ENCODE peak calls at places on chromosomes 6 and 20, in six cellular contexts. O is AG08396; B is activated effector memory CD4-positive, alpha-beta T cell treated with anti-CD3 and anti-CD28 coated beads, Interleukin-2, amount 50 U/mL, for 16 hours; T is stimulated activated CD8-positive, alpha-beta memory T cell treated with anti-CD3 and anti-CD28 coated beads, Interleukin-12 subunit alpha, Interleukin-12 subunit beta, amount 100 ng/mL, for 1 hour; G is HTR-8/SVneo; K is T-helper 2 cell. D is an unnamed sample.

GRCh38 chr6:139647001-139647400 is 272.6 kb upstream of the CITED2 start:
- DNase-seq in B (no peak), T (no peak), G (no peak), K (no peak), O (no peak), D (no peak)

GRCh38 chr6:168908887-168909286 is 344.8 kb downstream of the THBS2 start:
- DNase-seq in B (no peak), T (no peak), O (peak), G (peak), K (no peak), D (no peak)

GRCh38 chr20:61324906-61325305 is 72.8 kb downstream of the CDH4 start:
- DNase-seq in K (no peak), G (no peak), T (no peak), B (no peak), O (no peak), D (no peak)

GRCh38 chr20:10636326-10636818 is 37.4 kb downstream of the JAG1 start:
- DNase-seq in O (no peak), K (no peak), T (no peak), G (no peak), B (no peak), D (no peak)

GRCh38 chr20:61083431-61083830 is 168.6 kb upstream of the CDH4 start:
- DNase-seq in G (no peak), T (no peak), O (no peak), B (no peak), K (no peak), D (no peak)

GRCh38 chr6:30207619-30208295 is 5.4 kb downstream of the TRIM26 start:
- DNase-seq in T (no peak), K (no peak), G (no peak), B (no peak), O (no peak), D (no peak)

GRCh38 chr6:146892613-146893401 is 294.0 kb downstream of the ADGB start:
- DNase-seq in B (no peak), O (peak), T (no peak), K (no peak), G (no peak), D (no peak)

GRCh38 chr6:25017486-25017885 is 81.7 kb upstream of the RIPOR2 start:
- DNase-seq in T (no peak), O (no peak), G (no peak), B (no peak), K (no peak), D (no peak)

GRCh38 chr6:43785220-43785752 is 15.3 kb downstream of the VEGFA start:
- DNase-seq in O (no peak), B (no peak), K (no peak), T (no peak), G (no peak), D (no peak)

GRCh38 chr20:44701889-44702288 is 13.3 kb upstream of the CCN5 start:
- DNase-seq in B (no peak), T (no peak), O (no peak), K (no peak), G (no peak), D (no peak)

GRCh38 chr6:144033816-144034540 is 25.9 kb upstream of the PLAGL1 start:
- DNase-seq in O (peak), T (no peak), B (no peak), K (no peak), G (peak), D (no peak)